ENCODE peak calls at places on chromosome 17, in ten cellular contexts. D is stimulated activated CD4-positive, alpha-beta T cell treated with anti-CD3 and anti-CD28 coated beads, TNF-alpha, amount 100 ng/mL, for 1 hour; Y is skeletal muscle cell; V is HCEC 1CT; Q is nephron progenitor cell; H is cardiac fibroblast; R is activated naive CD8-positive, alpha-beta T cell treated with anti-CD3 and anti-CD28 coated beads, Interleukin-2, amount 50 U/mL, for 16 hours; E is HuH-7.5; X is GM19239; O is effector CD4-positive, alpha-beta T cell. N is an unnamed sample.

GRCh38 chr17:82300707-82301270 is 16.6 kb downstream of the CD7 start:
- DNase-seq in Q (peak; percentile 71), R (no peak), O (peak; percentile 60), H (peak; percentile 45), X (no peak), E (peak; percentile 88), Y (no peak), D (no peak), V (peak; percentile 24), N (peak; percentile 58)

GRCh38 chr17:62648247-62648953 is 20.9 kb downstream of the MRC2 start:
- DNase-seq in D (no peak), Y (no peak), H (no peak), R (no peak), O (no peak), X (no peak), V (no peak), E (no peak), Q (no peak), N (no peak)

GRCh38 chr17:36851230-36851629 is 86.0 kb upstream of the LHX1 start:
- DNase-seq in H (peak; percentile 51), V (peak; percentile 66), Q (no peak), R (no peak), O (no peak), D (no peak), X (no peak), E (no peak), Y (no peak), N (peak; percentile 40)

GRCh38 chr17:65054602-65055001 is 1.9 kb downstream of the GNA13 start:
- DNase-seq in D (no peak), X (no peak), R (no peak), E (no peak), Y (no peak), O (no peak), H (no peak), Q (no peak), V (no peak), N (no peak)

GRCh38 chr17:21213491-21214014 is 408 bp downstream of the TMEM11 start:
- DNase-seq in X (peak; percentile 22), E (peak; percentile 46), R (no peak), Q (peak; percentile 69), D (no peak), H (no peak), O (no peak), Y (no peak), V (peak; percentile 13), N (no peak)

GRCh38 chr17:50268632-50269287 is 5.5 kb upstream of the TMEM92 start:
- DNase-seq in Q (no peak), V (no peak), E (no peak), Y (no peak), X (no peak), H (peak; percentile 27), R (no peak), O (no peak), D (no peak), N (peak; percentile 62)

GRCh38 chr17:35841505-35841904 is 27.2 kb downstream of the HEATR9 start:
- DNase-seq in X (no peak), Y (no peak), H (peak; percentile 60), O (no peak), D (no peak), R (no peak), Q (no peak), V (peak; percentile 31), E (no peak), N (peak; percentile 17)

GRCh38 chr17:16950488-16950887 is 21.4 kb downstream of the TNFRSF13B start:
- DNase-seq in Q (no peak), R (no peak), X (no peak), H (no peak), V (no peak), Y (no peak), O (no peak), D (no peak), E (no peak), N (no peak)

GRCh38 chr17:65664696-65665095 is 103.2 kb upstream of the AXIN2 start:
- DNase-seq in O (no peak), Q (no peak), D (no peak), R (no peak), H (no peak), Y (no peak), X (no peak), V (no peak), E (no peak), N (no peak)

GRCh38 chr17:68197997-68198930 is 49.6 kb upstream of the AMZ2 start:
- DNase-seq in D (no peak), R (no peak), Q (peak; percentile 15), X (no peak), Y (no peak), E (peak; percentile 69), H (no peak), V (no peak), O (no peak), N (no peak)

GRCh38 chr17:3978421-3979275 is 14.4 kb upstream of the ATP2A3 start:
- DNase-seq in X (no peak), O (no peak), E (no peak), D (no peak), V (no peak), R (no peak), Q (no peak), Y (no peak), H (peak; percentile 53), N (no peak)

GRCh38 chr17:7041607-7042506 is 2.0 kb downstream of the SLC16A11 start:
- DNase-seq in E (no peak), R (no peak), O (no peak), X (no peak), D (no peak), V (no peak), Y (no peak), H (no peak), Q (peak; percentile 49), N (no peak)

GRCh38 chr17:57953703-57954420 is 1.4 kb downstream of the CUEDC1 start:
- DNase-seq in Q (no peak), D (no peak), E (no peak), Y (no peak), V (no peak), H (no peak), R (no peak), X (no peak), O (no peak), N (no peak)

GRCh38 chr17:38749222-38750043 is 1.3 kb upstream of the PCGF2 start:
- DNase-seq in V (peak; percentile 49), O (no peak), R (no peak), E (peak; percentile 50), X (no peak), Y (no peak), D (no peak), H (peak; percentile 73), Q (peak; percentile 80), N (peak; percentile 68)

GRCh38 chr17:18076941-18077340 is 10.8 kb upstream of the DRG2 start:
- DNase-seq in R (no peak), O (no peak), Y (no peak), X (no peak), E (no peak), H (no peak), D (no peak), V (no peak), Q (no peak), N (no peak)

GRCh38 chr17:8728991-8729390 is 15.6 kb downstream of the CCDC42 start:
- DNase-seq in Q (no peak), O (no peak), D (no peak), V (no peak), R (no peak), H (no peak), X (no peak), Y (no peak), E (no peak), N (no peak)

GRCh38 chr17:11245792-11246191 is 4.8 kb downstream of the SHISA6 start:
- DNase-seq in Y (no peak), D (no peak), O (no peak), V (no peak), Q (no peak), R (no peak), E (no peak), X (no peak), H (no peak), N (no peak)

GRCh38 chr17:77462101-77462500 is 321.3 kb downstream of the SEC14L1 start:
- DNase-seq in Y (no peak), D (no peak), O (no peak), X (no peak), V (no peak), E (no peak), Q (no peak), R (no peak), H (no peak), N (no peak)

GRCh38 chr17:72465191-72466024 is 344.6 kb downstream of the SOX9 start:
- DNase-seq in Q (peak; percentile 39), O (no peak), V (peak; percentile 91), R (no peak), Y (peak; percentile 30), H (peak; percentile 90), D (no peak), E (peak; percentile 61), X (no peak), N (peak; percentile 90)

GRCh38 chr17:4721203-4722135 is 9.8 kb upstream of the MED11 start:
- DNase-seq in X (no peak), Y (no peak), D (no peak), Q (no peak), H (peak; percentile 37), E (peak; percentile 62), O (no peak), V (no peak), R (no peak), N (no peak)

N was measured in mesenchymal stem cell.